ENCODE peak calls at places on chromosomes 3 and 15, in ten cellular contexts. G is fibroblast of mammary gland, B is lung, Z is ovary, I is Panc1, Q is HFFc6, N is chondrocyte, W is A549, K is OCI-LY7, T is upper lobe of right lung. S is an unnamed sample.

GRCh38 chr3:43948013-43948412 is 257.3 kb downstream of the ABHD5 start:
- DNase-seq in Q (no peak), Z (no peak), K (no peak), T (no peak), I (no peak), W (no peak), N (no peak), G (peak), B (no peak), S (no peak)

GRCh38 chr3:127427666-127428065 is 139.8 kb upstream of the PRR20G start:
- DNase-seq in B (no peak), N (no peak), I (no peak), K (no peak), T (no peak), Z (peak), W (no peak), Q (no peak), G (no peak), S (no peak)

GRCh38 chr3:127675651-127676391 is 3.1 kb downstream of the ABTB1 start:
- DNase-seq in B (no peak), Q (no peak), T (peak), N (peak), W (no peak), Z (peak), I (no peak), K (no peak), G (no peak), S (peak)

GRCh38 chr3:196849180-196849721 is 18.5 kb upstream of the SENP5 start:
- DNase-seq in G (no peak), I (no peak), Q (no peak), B (no peak), K (no peak), T (no peak), Z (no peak), W (no peak), N (no peak), S (no peak)

GRCh38 chr3:43735618-43736017 is 44.9 kb downstream of the ABHD5 start:
- DNase-seq in Q (no peak), N (no peak), Z (no peak), K (no peak), I (no peak), T (no peak), W (no peak), B (no peak), G (no peak), S (no peak)

GRCh38 chr3:20038679-20039078 is 1.6 kb upstream of the KAT2B start:
- DNase-seq in Q (no peak), W (no peak), G (no peak), T (no peak), Z (no peak), B (no peak), N (no peak), K (no peak), I (no peak), S (no peak)

GRCh38 chr3:72746412-72747411 is 101.5 kb downstream of the SHQ1 start:
- DNase-seq in I (no peak), K (no peak), N (no peak), T (no peak), G (no peak), W (no peak), Q (peak), B (no peak), Z (no peak), S (no peak)

GRCh38 chr3:161471211-161471610 is 25.4 kb upstream of the OTOL1 start:
- DNase-seq in B (no peak), K (no peak), T (no peak), G (no peak), W (no peak), Z (no peak), N (no peak), Q (no peak), I (no peak), S (no peak)

DNA sequence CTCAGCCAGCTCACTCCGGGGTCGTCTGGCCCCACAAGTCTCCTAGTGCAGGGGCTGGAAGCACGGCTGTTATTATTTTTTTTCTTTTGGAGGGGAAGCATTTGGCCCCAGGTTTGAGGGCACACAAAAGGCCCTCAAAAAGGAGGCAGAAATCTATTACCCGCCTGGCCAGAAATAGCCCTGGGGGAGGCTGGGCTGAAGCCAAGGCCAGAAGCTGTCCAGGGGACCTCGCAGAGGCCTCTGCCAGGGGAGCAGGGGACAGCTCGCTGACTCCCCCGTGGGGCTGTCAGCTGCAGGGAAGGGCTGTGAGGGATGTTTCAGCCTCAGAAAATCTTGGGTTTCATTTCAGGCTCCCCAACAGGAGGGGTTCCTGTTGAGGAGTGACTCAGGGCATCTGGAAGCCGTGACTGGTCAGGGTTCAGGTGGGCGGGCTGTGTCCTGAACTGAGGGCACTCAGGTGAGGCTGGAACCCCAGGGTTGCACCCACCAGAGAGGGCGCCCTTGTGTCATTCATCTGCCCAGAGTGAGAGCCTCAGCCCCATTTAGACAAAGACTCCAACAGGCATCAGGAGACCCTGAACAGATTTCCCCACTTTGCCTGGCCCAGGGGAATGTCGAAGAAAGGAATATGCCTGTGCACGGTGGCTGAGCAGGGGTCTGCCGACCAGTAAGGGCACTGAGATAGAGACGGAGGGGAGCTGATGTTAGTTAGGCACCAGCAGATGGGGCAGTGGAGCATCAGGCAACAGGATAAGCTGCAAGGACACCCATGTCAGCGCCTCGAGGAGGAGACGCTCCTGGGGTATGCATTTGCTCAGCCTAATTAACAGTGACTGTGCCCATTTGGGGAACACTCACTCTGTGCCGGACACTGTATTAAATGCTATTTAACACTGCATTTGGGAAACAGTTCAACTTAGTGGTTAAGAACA is 43.5 kb upstream of the SLC6A11 start:
- DNase-seq in G (peak), Z (no peak), K (no peak), B (no peak), I (no peak), T (no peak), N (no peak), W (peak), Q (no peak), S (no peak)
- TF ChIP-seq CTCF in G (no peak), Z (no peak), K (peak), B (no peak), I (peak), T (no peak), N (peak), W (peak), Q (peak), S (no peak)

GRCh38 chr15:64355559-64356442 is at the start of gene CSNK1G1:
- DNase-seq in N (peak), I (peak), Z (peak), T (peak), G (peak), W (peak), K (peak), Q (peak), B (peak), S (peak)
- TF ChIP-seq CTCF in N (no peak), I (no peak), Z (no peak), T (no peak), G (no peak), W (no peak), K (no peak), Q (no peak), B (no peak), S (no peak)

DNA sequence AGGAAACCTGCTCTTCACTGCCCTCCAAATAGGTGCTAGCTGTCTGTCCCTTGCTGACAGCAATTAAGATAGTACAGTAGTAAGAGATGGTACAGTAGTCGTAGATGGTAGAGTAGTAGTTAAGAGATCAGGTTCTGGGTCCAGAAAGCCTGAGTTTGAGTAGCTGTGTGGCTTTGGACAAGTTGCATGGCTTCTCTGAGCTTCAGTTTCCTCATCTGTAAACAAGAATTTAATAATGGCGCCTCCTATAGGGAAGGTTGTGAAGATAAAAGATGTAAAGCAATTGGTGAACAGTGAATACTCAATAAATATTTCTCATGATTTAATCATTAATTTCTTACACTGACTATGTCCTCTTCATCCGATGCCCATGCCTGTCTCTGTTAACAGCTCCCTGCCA is 86.9 kb upstream of the BCL6 start:
- DNase-seq in T (no peak), Z (no peak), B (no peak), I (no peak), K (no peak), G (no peak), W (no peak), Q (no peak), N (no peak), S (no peak)
- TF ChIP-seq CTCF in T (no peak), Z (no peak), B (no peak), I (peak), K (peak), G (no peak), W (no peak), Q (peak), N (no peak), S (no peak)

GRCh38 chr3:170038434-170039110 is 777 bp downstream of the GPR160 start:
- DNase-seq in I (no peak), B (peak), G (no peak), K (peak), Z (no peak), N (no peak), Q (no peak), T (peak), W (peak), S (no peak)
- TF ChIP-seq CTCF in I (no peak), B (no peak), G (no peak), K (peak), Z (no peak), N (peak), Q (no peak), T (peak), W (no peak), S (no peak)

GRCh38 chr3:51581529-51581928 is 43.0 kb downstream of the RAD54L2 start:
- DNase-seq in Q (no peak), T (no peak), K (no peak), W (no peak), Z (no peak), I (no peak), B (no peak), G (peak), N (no peak), S (no peak)

GRCh38 chr3:51580418-51580817 is 41.9 kb downstream of the RAD54L2 start:
- DNase-seq in G (no peak), W (no peak), I (no peak), Q (no peak), N (no peak), Z (no peak), K (no peak), B (no peak), T (no peak), S (no peak)

GRCh38 chr3:51588724-51589123 is 50.2 kb downstream of the RAD54L2 start:
- DNase-seq in B (no peak), N (no peak), I (no peak), W (no peak), K (no peak), Z (no peak), G (no peak), T (no peak), Q (no peak), S (no peak)

GRCh38 chr3:51585871-51586270 is 47.4 kb downstream of the RAD54L2 start:
- DNase-seq in Z (no peak), I (no peak), B (no peak), K (no peak), T (no peak), W (no peak), G (no peak), N (no peak), Q (no peak), S (no peak)

DNA sequence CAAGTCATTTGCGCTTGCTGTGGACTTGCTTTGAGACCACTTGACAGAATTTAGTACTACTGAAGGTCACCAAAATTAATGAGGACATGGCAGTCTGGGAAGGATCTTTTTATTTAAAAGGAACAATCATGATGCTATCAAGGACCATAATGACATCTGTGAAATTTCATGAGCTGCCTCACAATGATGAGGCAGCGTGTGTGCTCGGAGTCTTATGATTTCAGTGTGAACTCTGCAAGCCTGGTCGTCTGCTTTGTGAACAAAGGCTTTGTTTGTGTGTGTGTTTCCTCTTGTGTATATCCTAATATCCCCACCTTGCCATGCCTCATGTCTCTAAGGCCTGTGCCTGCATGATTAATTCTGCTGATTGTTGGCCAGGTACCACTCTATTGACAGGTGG is 46.7 kb downstream of the RAD54L2 start:
- DNase-seq in N (no peak), W (no peak), B (no peak), I (no peak), Z (no peak), K (no peak), Q (no peak), T (no peak), G (no peak), S (no peak)
- TF ChIP-seq CTCF in N (no peak), W (no peak), B (no peak), I (no peak), Z (no peak), K (no peak), Q (no peak), T (no peak), G (no peak), S (no peak)

GRCh38 chr3:42229942-42230688 is 35.9 kb downstream of the CCK start:
- DNase-seq in Z (no peak), G (peak), W (peak), T (no peak), K (peak), Q (peak), B (no peak), N (no peak), I (no peak), S (no peak)
- TF ChIP-seq CTCF in Z (no peak), G (peak), W (peak), T (peak), K (peak), Q (peak), B (peak), N (peak), I (peak), S (no peak)

GRCh38 chr3:158773845-158774542 is 27.9 kb upstream of the MFSD1 start:
- DNase-seq in K (no peak), B (no peak), Q (no peak), Z (no peak), I (no peak), G (peak), W (peak), T (no peak), N (no peak), S (no peak)
- TF ChIP-seq CTCF in K (peak), B (no peak), Q (no peak), Z (no peak), I (peak), G (no peak), W (no peak), T (no peak), N (peak), S (no peak)